ENCODE peak calls at places on chromosomes 1 and 21, in five cellular contexts. U is hepatocyte, Q is A673, D is HCT116, K is keratinocyte. L is an unnamed sample.

GRCh38 chr1:15758537-15758936 is at the start of gene FBLIM1:
- DNase-seq in K (no peak), D (no peak), U (peak; percentile 86), Q (no peak), L (no peak)

GRCh38 chr1:18408656-18409370 is 71.9 kb upstream of the KLHDC7A start:
- DNase-seq in D (no peak), Q (no peak), U (peak; percentile 44), K (no peak), L (no peak)

GRCh38 chr1:99503276-99503747 is 142.6 kb upstream of the PALMD start:
- DNase-seq in D (no peak), K (no peak), Q (peak; percentile 34), U (peak; percentile 8), L (no peak)

GRCh38 chr1:15276691-15277090 is 29.7 kb downstream of the FHAD1 start:
- DNase-seq in D (no peak), K (no peak), Q (no peak), U (no peak), L (no peak)

GRCh38 chr1:99965646-99966375 is 4.0 kb upstream of the SLC35A3 start:
- DNase-seq in K (no peak), Q (no peak), D (no peak), U (no peak), L (peak; percentile 98)

GRCh38 chr1:93015590-93015989 is 54.3 kb upstream of the DIPK1A start:
- DNase-seq in U (no peak), D (no peak), K (no peak), Q (peak; percentile 89), L (peak; percentile 99)

GRCh38 chr1:203284411-203285208 is 20.7 kb upstream of the BTG2 start:
- DNase-seq in U (no peak), D (no peak), K (no peak), Q (no peak), L (no peak)

GRCh38 chr21:31162079-31162699 is 123.9 kb upstream of the KRTAP19-8 start:
- DNase-seq in K (no peak), D (no peak), U (no peak), Q (no peak), L (no peak)

GRCh38 chr1:39275836-39276507 is 71.5 kb downstream of the MACF1 start:
- DNase-seq in Q (no peak), D (no peak), K (no peak), U (peak; percentile 32), L (no peak)

GRCh38 chr1:168782731-168783130 is 53.7 kb upstream of the DPT start:
- DNase-seq in K (no peak), D (no peak), U (no peak), Q (no peak), L (no peak)

GRCh38 chr1:211525101-211525676 is 33.2 kb upstream of the RD3 start:
- DNase-seq in U (no peak), Q (no peak), K (no peak), D (no peak), L (no peak)

GRCh38 chr1:27233677-27234053 is 767 bp upstream of the WDTC1 start:
- DNase-seq in U (no peak), K (no peak), D (no peak), Q (no peak), L (no peak)

GRCh38 chr1:156074661-156075060 is 7.6 kb downstream of the MEX3A start:
- DNase-seq in D (no peak), Q (no peak), K (no peak), U (no peak), L (no peak)

GRCh38 chr1:78699813-78700212 is 50.2 kb downstream of the IFI44 start:
- DNase-seq in U (no peak), Q (no peak), K (no peak), D (no peak), L (no peak)

GRCh38 chr1:9321480-9321849 is 28.8 kb downstream of the SPSB1 start:
- DNase-seq in U (peak; percentile 68), Q (no peak), K (peak; percentile 81), D (no peak), L (no peak)

GRCh38 chr1:179753061-179753460 is 10.0 kb downstream of the FAM163A start:
- DNase-seq in Q (no peak), D (no peak), K (no peak), U (no peak), L (no peak)

GRCh38 chr1:111538343-111539035 is 35.1 kb upstream of the ADORA3 start:
- DNase-seq in U (peak; percentile 34), K (no peak), Q (no peak), D (no peak), L (peak; percentile 62)

GRCh38 chr1:192521734-192522133 is 53.8 kb upstream of the RGS1 start:
- DNase-seq in Q (no peak), D (no peak), K (no peak), U (no peak), L (no peak)

GRCh38 chr1:229091721-229092136 is 179.2 kb upstream of the RAB4A start:
- DNase-seq in U (no peak), Q (no peak), D (no peak), K (no peak), L (no peak)

GRCh38 chr1:33081554-33082305 is 777 bp downstream of the AZIN2 start:
- DNase-seq in K (no peak), U (peak; percentile 37), D (no peak), Q (no peak), L (no peak)

GRCh38 chr1:97332716-97333115 is 588.1 kb downstream of the DPYD start:
- DNase-seq in U (no peak), Q (no peak), D (no peak), K (no peak), L (no peak)

GRCh38 chr1:186574951-186575747 is 105.1 kb downstream of the PTGS2 start:
- DNase-seq in Q (peak; percentile 93), U (no peak), K (no peak), D (no peak), L (no peak)

GRCh38 chr1:6037338-6037762 is 8.3 kb upstream of the KCNAB2 start:
- DNase-seq in Q (peak; percentile 90), K (no peak), U (no peak), D (no peak), L (no peak)

GRCh38 chr1:88736633-88737248 is 52.7 kb downstream of the PKN2 start:
- DNase-seq in Q (peak; percentile 77), K (peak; percentile 2), U (peak; percentile 23), D (peak; percentile 23), L (no peak)

GRCh38 chr1:168643152-168643551 is 66.7 kb downstream of the XCL1 start:
- DNase-seq in Q (no peak), U (no peak), D (no peak), K (no peak), L (no peak)

GRCh38 chr1:37399205-37399604 is 75.2 kb upstream of the ZC3H12A start:
- DNase-seq in K (no peak), U (no peak), Q (peak; percentile 18), D (no peak), L (no peak)

GRCh38 chr1:53308512-53308911 is 19.4 kb downstream of the LRP8 start:
- DNase-seq in K (no peak), Q (no peak), U (peak; percentile 34), D (no peak), L (no peak)

GRCh38 chr1:87985071-87985470 is 656.4 kb downstream of the LMO4 start:
- DNase-seq in K (no peak), Q (no peak), U (no peak), D (no peak), L (no peak)

GRCh38 chr1:41891403-41891896 is 27.3 kb downstream of the HIVEP3 start:
- DNase-seq in Q (no peak), U (no peak), D (no peak), K (no peak), L (no peak)

GRCh38 chr1:223717695-223718363 is 5.5 kb downstream of the CAPN2 start:
- DNase-seq in D (no peak), U (peak; percentile 4), Q (no peak), K (no peak), L (peak; percentile 51)

DNA sequence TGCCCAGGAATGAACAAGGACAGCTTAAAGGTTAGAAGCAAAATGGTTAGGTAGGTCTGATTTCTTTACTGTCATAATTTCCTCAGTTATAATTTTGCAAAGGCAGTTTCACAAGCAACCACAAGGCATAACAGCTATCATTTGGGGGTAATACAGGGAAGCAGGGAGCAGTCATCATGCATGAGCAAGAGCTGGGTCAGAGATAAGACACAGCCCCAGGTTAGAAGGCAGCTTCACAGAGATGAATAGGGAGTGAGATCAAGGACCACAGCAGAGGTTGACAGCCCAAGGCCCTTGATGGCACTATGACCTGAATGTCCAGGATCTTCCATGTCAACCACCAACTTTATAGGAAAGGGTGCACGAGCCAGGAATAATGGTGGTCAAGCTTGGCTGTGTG is 9.0 kb upstream of the CSRP1 start:
- DNase-seq in U (no peak), Q (no peak), D (no peak), K (peak; percentile 25), L (no peak)
- H3K4me1 ChIP-seq in U (peaks cover 23% of the 10 kb centered on the region), Q (peaks cover 65% of the 10 kb centered on the region), D (peaks cover 37% of the 10 kb centered on the region), K (peaks cover 35% of the 10 kb centered on the region), L (peaks cover 63% of the 10 kb centered on the region)

GRCh38 chr1:107139833-107140702 is 771 bp upstream of the NTNG1 start:
- DNase-seq in D (no peak), Q (peak; percentile 90), K (no peak), U (peak; percentile 68), L (no peak)
- TF ChIP-seq EZH2 in D (no peak), Q (no peak), K (no peak), U (peak; percentile 39), L (no peak)

GRCh38 chr1:177171536-177172123 is 872 bp downstream of the BRINP2 start:
- DNase-seq in U (no peak), D (no peak), Q (no peak), K (no peak), L (no peak)
- H3K4me3 ChIP-seq in U (peak overlapping the region; percentile 36), D (no peak overlapping the region), Q (peak overlapping the region; percentile 44), K (no peak overlapping the region), L (no peak overlapping the region)

GRCh38 chr1:84936116-84936810 is 43.3 kb upstream of the LPAR3 start:
- DNase-seq in U (peak; percentile 84), Q (peak; percentile 77), D (peak; percentile 39), K (peak; percentile 26), L (peak; percentile 20)

GRCh38 chr1:84939761-84940160 is 46.8 kb upstream of the LPAR3 start:
- DNase-seq in D (no peak), K (no peak), Q (no peak), U (no peak), L (no peak)

GRCh38 chr1:84941843-84942242 is 48.8 kb upstream of the LPAR3 start:
- DNase-seq in Q (no peak), U (no peak), D (no peak), K (no peak), L (no peak)

GRCh38 chr1:84939151-84939550 is 46.1 kb upstream of the LPAR3 start:
- DNase-seq in K (no peak), Q (no peak), U (no peak), D (no peak), L (no peak)

DNA sequence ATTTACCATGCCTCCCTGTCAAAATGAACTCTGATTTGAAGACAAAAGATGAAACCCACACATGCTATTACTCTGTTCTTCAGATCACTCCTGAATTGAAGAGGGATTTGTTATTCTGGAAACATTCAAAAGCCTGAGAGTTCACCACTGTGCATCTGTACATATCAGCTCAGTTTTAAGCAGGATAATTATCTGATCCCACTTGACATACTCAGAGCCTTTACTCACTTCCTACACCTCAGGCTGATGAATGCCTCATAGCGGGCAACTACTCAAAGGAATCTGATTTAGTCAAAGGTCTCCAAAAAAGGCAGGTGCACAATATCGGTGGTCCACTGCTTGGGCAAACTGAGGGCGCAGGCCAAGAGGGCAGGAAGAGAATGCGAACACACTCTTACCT is 47.5 kb upstream of the LPAR3 start:
- DNase-seq in K (no peak), U (no peak), Q (no peak), D (no peak), L (no peak)
- H3K4me1 ChIP-seq in K (peaks cover 23% of the 10 kb centered on the region), U (no peaks in the 10 kb centered on the region), Q (peaks cover 3% of the 10 kb centered on the region), D (peaks cover 8% of the 10 kb centered on the region), L (peaks cover 4% of the 10 kb centered on the region)